ENCODE peak calls at places on chromosomes 3 and 15, in eight cellular contexts. Y, U, S, E, J, M, N and V are unnamed samples.

GRCh38 chr3:37662708-37663107 is 199.0 kb upstream of the CTDSPL start:
- DNase-seq in Y (no peak), U (no peak), S (no peak), E (no peak), J (no peak), M (no peak), N (no peak), V (no peak)

GRCh38 chr3:59808431-59808830 is 758.6 kb upstream of the CFAP20DC start:
- DNase-seq in Y (no peak), U (no peak), S (no peak), E (no peak), J (no peak), M (no peak), N (no peak), V (no peak)

GRCh38 chr3:99084825-99085224 is 183.3 kb upstream of the DCBLD2 start:
- DNase-seq in Y (no peak), U (no peak), S (no peak), E (no peak), J (no peak), M (no peak), N (no peak), V (peak; percentile 64)

GRCh38 chr15:81000626-81001179 is at the start of gene TLNRD1:
- DNase-seq in Y (peak; percentile 66), U (peak; percentile 72), S (no peak), E (peak; percentile 94), J (peak; percentile 92), M (peak; percentile 91), N (peak; percentile 65), V (peak; percentile 67)

GRCh38 chr3:49625071-49625470 is 49.1 kb upstream of the APEH start:
- DNase-seq in Y (no peak), U (no peak), S (no peak), E (no peak), J (no peak), M (no peak), N (no peak), V (no peak)

GRCh38 chr3:122991236-122991985 is 36.2 kb downstream of the SEMA5B start:
- DNase-seq in Y (no peak), U (no peak), S (no peak), E (no peak), J (no peak), M (no peak), N (no peak), V (no peak)

GRCh38 chr3:132432639-132433038 is 15.3 kb downstream of the DNAJC13 start:
- DNase-seq in Y (no peak), U (no peak), S (no peak), E (no peak), J (no peak), M (no peak), N (no peak), V (peak; percentile 59)

GRCh38 chr3:77321646-77322045 is 281.7 kb downstream of the ROBO2 start:
- DNase-seq in Y (no peak), U (no peak), S (no peak), E (no peak), J (no peak), M (no peak), N (no peak), V (no peak)

GRCh38 chr15:31278056-31278445 is 48.6 kb upstream of the KLF13 start:
- DNase-seq in Y (no peak), U (no peak), S (no peak), E (no peak), J (no peak), M (no peak), N (no peak), V (no peak)

GRCh38 chr3:29065211-29065785 is 215.6 kb upstream of the RBMS3 start:
- DNase-seq in Y (peak; percentile 67), U (no peak), S (peak; percentile 94), E (no peak), J (peak; percentile 83), M (peak; percentile 27), N (peak; percentile 62), V (peak; percentile 98)

GRCh38 chr3:38454884-38455638 is 1.4 kb downstream of the ACVR2B start:
- DNase-seq in Y (peak; percentile 45), U (no peak), S (peak; percentile 11), E (peak; percentile 48), J (peak; percentile 89), M (peak; percentile 80), N (no peak), V (no peak)

GRCh38 chr3:184899953-184900595 is 88.1 kb downstream of the VPS8 start:
- DNase-seq in Y (no peak), U (no peak), S (no peak), E (no peak), J (peak; percentile 80), M (no peak), N (no peak), V (no peak)

GRCh38 chr15:74182131-74182530 is 8.6 kb downstream of the ISLR start:
- DNase-seq in Y (no peak), U (no peak), S (no peak), E (no peak), J (no peak), M (no peak), N (peak; percentile 4), V (no peak)

GRCh38 chr3:133869601-133870000 is 26.1 kb downstream of the RAB6B start:
- DNase-seq in Y (no peak), U (no peak), S (no peak), E (no peak), J (no peak), M (no peak), N (no peak), V (no peak)

GRCh38 chr3:133868758-133869429 is 26.8 kb downstream of the RAB6B start:
- DNase-seq in Y (no peak), U (no peak), S (no peak), E (no peak), J (no peak), M (no peak), N (no peak), V (no peak)

GRCh38 chr3:133870822-133871221 is 24.9 kb downstream of the RAB6B start:
- DNase-seq in Y (no peak), U (no peak), S (no peak), E (no peak), J (no peak), M (no peak), N (no peak), V (no peak)

GRCh38 chr3:133866141-133866540 is 29.5 kb downstream of the RAB6B start:
- DNase-seq in Y (no peak), U (no peak), S (no peak), E (no peak), J (no peak), M (no peak), N (no peak), V (no peak)

DNA sequence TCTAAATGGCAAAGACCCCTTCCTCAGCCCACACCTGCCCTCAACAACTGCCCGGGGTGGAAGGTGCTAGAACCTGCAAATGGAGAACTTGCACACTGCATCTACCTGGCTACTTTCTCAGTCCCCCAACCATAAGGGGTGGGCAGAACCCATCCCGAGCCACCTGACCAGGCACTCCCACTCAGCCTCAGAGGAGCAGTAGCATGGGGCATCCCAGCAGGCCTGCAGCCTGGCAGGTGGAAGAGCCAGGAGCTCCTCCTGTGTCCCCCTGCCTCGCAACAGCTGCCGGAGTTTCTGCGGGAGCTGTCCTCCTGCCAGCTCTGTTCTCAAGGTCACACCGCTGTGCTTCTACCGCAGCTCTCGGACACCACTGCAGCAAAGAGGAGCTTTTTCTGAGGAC is 27.5 kb downstream of the RAB6B start:
- DNase-seq in Y (no peak), U (no peak), S (no peak), E (no peak), J (no peak), M (no peak), N (no peak), V (no peak)
- H3K27ac ChIP-seq in Y (no peak overlapping the region), U (no peak overlapping the region), S (no peak overlapping the region), E (no peak overlapping the region), J (no peak overlapping the region), M (peak overlapping the region; percentile 35), N (no peak overlapping the region), V (no peak overlapping the region)

GRCh38 chr3:15268033-15268631 is 62.1 kb downstream of the CAPN7 start:
- DNase-seq in Y (peak; percentile 70), U (peak; percentile 80), S (peak; percentile 17), E (peak; percentile 92), J (peak; percentile 95), M (peak; percentile 84), N (no peak), V (peak; percentile 14)

GRCh38 chr3:15265655-15266509 is 59.8 kb downstream of the CAPN7 start:
- DNase-seq in Y (no peak), U (no peak), S (no peak), E (no peak), J (no peak), M (no peak), N (no peak), V (no peak)

GRCh38 chr3:15266510-15267376 is 60.7 kb downstream of the CAPN7 start:
- DNase-seq in Y (no peak), U (no peak), S (no peak), E (no peak), J (no peak), M (no peak), N (no peak), V (no peak)

GRCh38 chr3:15269091-15269989 is 63.0 kb downstream of the SH3BP5 start:
- DNase-seq in Y (peak; percentile 70), U (peak; percentile 80), S (peak; percentile 88), E (no peak), J (no peak), M (peak; percentile 86), N (peak; percentile 77), V (peak; percentile 72)

GRCh38 chr3:15267502-15267901 is 61.5 kb downstream of the CAPN7 start:
- DNase-seq in Y (no peak), U (no peak), S (no peak), E (no peak), J (no peak), M (no peak), N (no peak), V (no peak)
- H3K27ac ChIP-seq in Y (no peak overlapping the region), U (no peak overlapping the region), S (no peak overlapping the region), E (no peak overlapping the region), J (no peak overlapping the region), M (no peak overlapping the region), N (peak overlapping the region; percentile 84), V (no peak overlapping the region)

DNA sequence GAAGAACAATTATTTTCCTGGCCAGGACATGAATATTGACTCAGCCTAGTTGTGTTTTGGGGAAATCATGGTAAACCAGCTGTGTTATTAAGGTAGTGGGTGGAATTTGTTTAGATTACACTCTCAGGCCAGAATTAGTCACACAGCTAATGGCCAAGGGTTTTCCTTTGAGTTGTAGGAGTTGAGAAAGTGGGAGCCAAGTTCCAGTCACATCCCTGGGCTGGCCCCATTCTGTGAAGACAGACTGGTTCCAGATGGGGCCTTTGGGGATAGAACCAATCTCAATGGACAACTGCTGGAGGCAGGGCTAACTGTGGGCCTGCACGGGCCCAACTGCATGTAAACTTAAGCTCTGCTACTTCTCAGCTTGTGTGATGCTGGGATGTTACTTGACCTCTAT is 1.4 kb upstream of the RASL12 start:
- DNase-seq in Y (no peak), U (no peak), S (no peak), E (no peak), J (no peak), M (peak; percentile 60), N (no peak), V (no peak)
- H3K27ac ChIP-seq in Y (no peak overlapping the region), U (no peak overlapping the region), S (no peak overlapping the region), E (no peak overlapping the region), J (no peak overlapping the region), M (peak overlapping the region; percentile 89), N (peak overlapping the region; percentile 97), V (no peak overlapping the region)

DNA sequence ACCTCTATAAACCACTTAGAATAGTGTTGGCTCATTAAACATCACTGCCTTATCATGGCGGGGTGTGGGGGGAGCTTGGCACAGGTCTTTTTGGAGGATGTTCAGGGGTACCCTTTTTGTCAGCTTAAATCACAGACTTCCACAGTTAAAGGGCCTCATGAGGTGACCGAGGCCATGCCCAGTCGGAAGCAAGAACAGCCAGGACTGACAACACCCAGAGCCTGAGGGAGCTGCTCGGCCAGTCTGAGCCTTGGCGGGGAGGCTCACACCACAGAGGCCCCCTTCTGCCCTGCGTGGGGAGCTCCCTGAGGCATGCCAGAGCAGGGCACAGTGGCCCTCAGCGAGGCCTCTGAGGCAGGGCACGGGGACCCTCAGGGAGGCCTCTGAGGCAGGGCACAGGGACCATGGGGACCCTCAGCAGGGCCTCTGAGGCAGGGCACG is 49.5 kb downstream of the UMPS start:
- DNase-seq in Y (no peak), U (no peak), S (no peak), E (no peak), J (no peak), M (no peak), N (no peak), V (no peak)
- H3K27ac ChIP-seq in Y (peak overlapping the region; percentile 85), U (no peak overlapping the region), S (no peak overlapping the region), E (no peak overlapping the region), J (peak overlapping the region; percentile 66), M (peak overlapping the region; percentile 97), N (peak overlapping the region; percentile 94), V (no peak overlapping the region)